ENCODE peak calls at places on chromosomes 1 and 21, in four cellular contexts. D, Q, N and Y are unnamed samples.

GRCh38 chr1:20321573-20321972 is 30.9 kb downstream of the VWA5B1 start:
- DNase-seq in Q (no peak), N (no peak), D (no peak), Y (no peak)

GRCh38 chr1:66396212-66396890 is 137.6 kb upstream of the SGIP1 start:
- DNase-seq in D (no peak), Q (no peak), N (no peak), Y (no peak)

GRCh38 chr1:193355654-193356053 is 169.2 kb upstream of the B3GALT2 start:
- DNase-seq in D (no peak), N (no peak), Q (no peak), Y (peak; percentile 35)

GRCh38 chr1:114315601-114316000 is 161.9 kb upstream of the SYT6 start:
- DNase-seq in N (no peak), Q (no peak), D (no peak), Y (no peak)

GRCh38 chr1:216604771-216605170 is 118.5 kb downstream of the ESRRG start:
- DNase-seq in D (no peak), Q (no peak), N (no peak), Y (no peak)

GRCh38 chr1:33718166-33718565 is 145.7 kb upstream of the HMGB4 start:
- DNase-seq in Q (no peak), D (no peak), N (peak; percentile 10), Y (no peak)

GRCh38 chr1:111199881-111200801 is at the start of gene DENND2D:
- DNase-seq in N (no peak), Q (no peak), D (no peak), Y (no peak)

GRCh38 chr1:242147096-242147976 is 148.4 kb upstream of the MAP1LC3C start:
- DNase-seq in Q (no peak), D (peak; percentile 32), N (no peak), Y (peak; percentile 84)

GRCh38 chr1:27760411-27760810 is 12.6 kb upstream of the STX12 start:
- DNase-seq in Q (no peak), D (no peak), N (no peak), Y (no peak)

GRCh38 chr1:110787328-110788071 is 85.4 kb upstream of the CD53 start:
- DNase-seq in D (no peak), N (no peak), Q (no peak), Y (no peak)

GRCh38 chr1:103461171-103462105 is 64.1 kb upstream of the RNPC3 start:
- DNase-seq in Q (no peak), D (no peak), N (no peak), Y (peak; percentile 71)

GRCh38 chr1:190474587-190475305 is 2.9 kb downstream of the BRINP3 start:
- DNase-seq in Q (no peak), N (no peak), D (no peak), Y (no peak)

GRCh38 chr1:230682882-230683610 is 30.9 kb downstream of the AGT start:
- DNase-seq in Q (no peak), N (no peak), D (no peak), Y (peak; percentile 85)

GRCh38 chr1:63888984-63889383 is 115.2 kb downstream of the ROR1 start:
- DNase-seq in D (no peak), Q (no peak), N (no peak), Y (peak; percentile 37)

GRCh38 chr1:9425859-9426258 is 113.4 kb upstream of the SLC25A33 start:
- DNase-seq in N (no peak), D (no peak), Q (no peak), Y (no peak)

GRCh38 chr1:170445096-170445495 is 86.9 kb upstream of the GORAB start:
- DNase-seq in N (no peak), D (peak; percentile 43), Q (no peak), Y (peak; percentile 84)

GRCh38 chr1:96865731-96866684 is 144.4 kb downstream of the PTBP2 start:
- DNase-seq in N (no peak), D (peak; percentile 89), Q (no peak), Y (peak; percentile 96)

GRCh38 chr1:30748098-30748698 is 9.4 kb downstream of the LAPTM5 start:
- DNase-seq in D (no peak), N (no peak), Q (no peak), Y (peak; percentile 81)

GRCh38 chr21:30408782-30409494 is 13.1 kb downstream of the KRTAP13-1 start:
- DNase-seq in N (peak; percentile 74), Q (no peak), D (peak; percentile 47), Y (peak; percentile 87)

GRCh38 chr21:14942801-14943490 is 121.9 kb downstream of the NRIP1 start:
- DNase-seq in Q (no peak), N (no peak), D (peak; percentile 45), Y (no peak)

GRCh38 chr1:244403431-244403830 is 48.3 kb downstream of the ADSS2 start:
- DNase-seq in N (no peak), D (no peak), Q (no peak), Y (no peak)

GRCh38 chr1:20486457-20487235 is 636 bp upstream of the CAMK2N1 start:
- DNase-seq in D (no peak), Q (peak; percentile 91), N (peak; percentile 88), Y (no peak)

GRCh38 chr1:87392241-87393192 is 63.8 kb downstream of the LMO4 start:
- DNase-seq in D (peak; percentile 77), Q (no peak), N (no peak), Y (peak; percentile 79)

GRCh38 chr21:31520506-31521163 is 138.9 kb upstream of the SOD1 start:
- DNase-seq in Q (no peak), D (peak; percentile 40), N (no peak), Y (no peak)

GRCh38 chr1:16017461-16018303 is at the start of gene HSPB7:
- DNase-seq in Q (peak; percentile 89), N (no peak), D (peak; percentile 60), Y (no peak)

GRCh38 chr1:100353988-100354387 is 1.7 kb downstream of the CDC14A start:
- DNase-seq in Q (no peak), N (no peak), D (peak; percentile 23), Y (peak; percentile 49)

GRCh38 chr1:244460195-244460594 is 878 bp upstream of the CATSPERE start:
- DNase-seq in D (peak; percentile 24), Q (no peak), N (no peak), Y (peak; percentile 29)

GRCh38 chr1:164581762-164582161 is 22.8 kb downstream of the PBX1 start:
- DNase-seq in D (no peak), N (no peak), Q (no peak), Y (no peak)

GRCh38 chr1:218498061-218498938 is 153.2 kb downstream of the TGFB2 start:
- DNase-seq in D (peak; percentile 80), Q (no peak), N (no peak), Y (peak; percentile 83)

GRCh38 chr1:212700597-212700891 is 904 bp upstream of the BATF3 start:
- DNase-seq in Q (no peak), D (no peak), N (no peak), Y (no peak)

GRCh38 chr1:212699839-212700596 is at the start of gene BATF3:
- DNase-seq in Q (peak; percentile 45), N (peak; percentile 55), D (no peak), Y (no peak)

GRCh38 chr1:212701910-212702309 is 2.3 kb upstream of the BATF3 start:
- DNase-seq in N (no peak), Q (no peak), D (peak; percentile 32), Y (no peak)

GRCh38 chr1:212702672-212703071 is 3.0 kb upstream of the BATF3 start:
- DNase-seq in Q (no peak), N (no peak), D (no peak), Y (no peak)

DNA sequence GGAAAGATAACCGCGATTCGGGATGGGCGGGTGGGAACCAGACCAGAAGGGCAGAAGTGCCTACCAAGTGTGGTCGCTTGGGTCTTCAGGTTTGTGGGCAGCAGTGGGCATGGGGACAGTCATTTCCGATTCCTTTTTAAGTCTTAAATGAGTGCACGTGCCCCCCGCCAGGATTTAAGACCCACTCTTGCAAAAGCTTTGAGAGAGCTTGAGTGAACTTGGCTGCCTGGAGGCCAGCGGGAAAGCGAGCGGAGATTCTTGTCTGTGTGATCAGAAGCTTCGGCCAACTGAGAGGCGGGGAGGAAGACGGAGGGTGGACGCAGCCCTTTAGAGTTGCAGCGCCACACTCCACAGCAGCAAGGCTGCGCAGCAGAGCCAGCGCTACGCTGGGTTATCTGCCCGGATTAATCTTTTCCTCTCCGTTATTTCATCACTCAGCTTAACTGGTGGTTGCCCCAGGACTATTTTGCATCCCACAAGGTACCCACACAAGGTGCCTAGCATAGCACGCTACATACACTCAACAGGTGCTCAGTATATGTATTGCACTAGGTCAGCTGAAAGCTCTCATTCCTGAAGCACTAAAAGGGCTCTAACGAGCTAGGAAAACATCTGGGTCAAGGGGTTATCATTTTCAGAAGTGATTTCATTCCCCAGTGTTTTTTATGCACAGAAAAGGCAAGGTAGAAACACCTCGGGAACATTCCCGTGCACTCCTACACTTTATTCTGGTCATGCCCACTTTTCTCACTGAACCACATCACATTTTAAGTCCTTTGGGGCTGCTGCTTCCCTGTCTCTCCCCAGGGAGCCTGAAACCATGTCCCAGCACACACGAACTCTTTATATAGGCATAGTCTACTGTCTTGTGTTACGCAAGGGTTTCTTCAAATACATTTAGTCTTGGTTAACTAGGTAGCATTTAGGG is 1.5 kb upstream of the BATF3 start:
- DNase-seq in Q (peak; percentile 23), D (peak; percentile 63), N (peak; percentile 63), Y (no peak)
- TF ChIP-seq CTCF in Q (no peak), D (peak; percentile 44), N (no peak), Y (no peak)

DNA sequence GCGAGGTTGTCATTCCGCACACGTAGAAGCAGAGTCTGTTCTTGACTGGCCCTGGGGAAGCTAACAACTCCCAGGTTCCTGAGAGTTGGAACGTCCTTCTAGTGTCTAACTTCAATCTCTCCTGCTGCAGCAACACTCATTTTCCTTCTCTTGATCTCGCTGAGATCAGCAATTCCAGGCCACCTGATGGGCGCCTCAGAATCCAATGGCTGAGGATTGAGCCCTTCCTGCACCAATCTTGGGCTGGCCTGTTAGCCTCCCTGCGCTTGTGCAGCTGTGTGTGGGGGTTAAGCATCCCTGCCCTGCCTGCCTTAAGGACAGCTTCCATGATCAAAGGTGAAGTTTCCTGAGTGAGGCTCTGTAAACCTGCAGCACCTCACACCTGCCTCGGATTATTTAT is 87.9 kb downstream of the SYT2 start:
- DNase-seq in Q (no peak), D (no peak), N (no peak), Y (no peak)
- H3K27me3 ChIP-seq in Q (no peaks in the 10 kb centered on the region), D (no peaks in the 10 kb centered on the region), N (no peaks in the 10 kb centered on the region), Y (no peaks in the 10 kb centered on the region)

GRCh38 chr1:25878690-25879089 is 3.2 kb upstream of the PAQR7 start:
- DNase-seq in N (no peak), Q (no peak), D (no peak), Y (no peak)
- TF ChIP-seq CTCF in N (no peak), Q (no peak), D (no peak), Y (no peak)

GRCh38 chr1:226481133-226481532 is 67.4 kb upstream of the STUM start:
- DNase-seq in N (no peak), Q (no peak), D (no peak), Y (no peak)

GRCh38 chr1:226482196-226482595 is 66.4 kb upstream of the STUM start:
- DNase-seq in D (no peak), N (no peak), Q (no peak), Y (no peak)

GRCh38 chr1:226480459-226480858 is 68.1 kb upstream of the STUM start:
- DNase-seq in D (no peak), Q (no peak), N (no peak), Y (no peak)

GRCh38 chr1:226476657-226477319 is 68.9 kb upstream of the PARP1 start:
- DNase-seq in Q (no peak), N (no peak), D (no peak), Y (peak; percentile 82)

GRCh38 chr1:226479432-226479831 is 69.1 kb upstream of the STUM start:
- DNase-seq in Q (no peak), D (no peak), N (no peak), Y (peak; percentile 97)
- H3K27me3 ChIP-seq in Q (no peaks in the 10 kb centered on the region), D (peaks cover 25% of the 10 kb centered on the region), N (no peaks in the 10 kb centered on the region), Y (peaks cover 7% of the 10 kb centered on the region)